ENCODE peak calls at places on chromosomes 5 and 9, in ten cellular contexts. One of them, this sample, is unnamed. For H3K4me1, the result is how much of the 10 kb centered on the place peaks cover.

GRCh38 chr5:157431544-157432200 is 28.3 kb upstream of the NIPAL4 start:
- DNase-seq in left ventricle myocardium inferior: no peak
- DNase-seq in body of pancreas: no peak
- DNase-seq in GM23338: peak
- DNase-seq in tibial nerve: peak
- DNase-seq in left lung: no peak
- DNase-seq in heart right ventricle: no peak
- DNase-seq in astrocyte: peak
- DNase-seq in right lobe of liver: no peak
- DNase-seq in CD8-positive, alpha-beta T cell: no peak
- DNase-seq in this sample: peak

GRCh38 chr5:108884736-108885135 is 137.0 kb downstream of the FER start:
- DNase-seq in CD8-positive, alpha-beta T cell: no peak
- DNase-seq in astrocyte: peak
- DNase-seq in heart right ventricle: no peak
- DNase-seq in left ventricle myocardium inferior: no peak
- DNase-seq in GM23338: no peak
- DNase-seq in right lobe of liver: no peak
- DNase-seq in tibial nerve: no peak
- DNase-seq in body of pancreas: no peak
- DNase-seq in left lung: no peak
- DNase-seq in this sample: peak

GRCh38 chr5:168295574-168296201 is 4.2 kb downstream of the WWC1 start:
- DNase-seq in right lobe of liver: no peak
- DNase-seq in astrocyte: peak
- DNase-seq in GM23338: peak
- DNase-seq in heart right ventricle: no peak
- DNase-seq in tibial nerve: no peak
- DNase-seq in left ventricle myocardium inferior: no peak
- DNase-seq in body of pancreas: peak
- DNase-seq in CD8-positive, alpha-beta T cell: no peak
- DNase-seq in left lung: no peak
- DNase-seq in this sample: peak

GRCh38 chr5:113164016-113164415 is 187.4 kb downstream of the DCP2 start:
- DNase-seq in CD8-positive, alpha-beta T cell: no peak
- DNase-seq in astrocyte: no peak
- DNase-seq in heart right ventricle: no peak
- DNase-seq in right lobe of liver: no peak
- DNase-seq in tibial nerve: no peak
- DNase-seq in GM23338: no peak
- DNase-seq in body of pancreas: no peak
- DNase-seq in left lung: no peak
- DNase-seq in left ventricle myocardium inferior: no peak
- DNase-seq in this sample: no peak

GRCh38 chr9:76266649-76267627 is 127.3 kb downstream of the RFK start:
- DNase-seq in right lobe of liver: no peak
- DNase-seq in left lung: no peak
- DNase-seq in GM23338: no peak
- DNase-seq in heart right ventricle: no peak
- DNase-seq in tibial nerve: no peak
- DNase-seq in astrocyte: no peak
- DNase-seq in body of pancreas: no peak
- DNase-seq in left ventricle myocardium inferior: no peak
- DNase-seq in CD8-positive, alpha-beta T cell: no peak
- DNase-seq in this sample: no peak

GRCh38 chr5:175718401-175719108 is 60.7 kb downstream of the HRH2 start:
- DNase-seq in heart right ventricle: peak
- DNase-seq in CD8-positive, alpha-beta T cell: peak
- DNase-seq in body of pancreas: peak
- DNase-seq in left lung: peak
- DNase-seq in left ventricle myocardium inferior: peak
- DNase-seq in GM23338: peak
- DNase-seq in tibial nerve: peak
- DNase-seq in right lobe of liver: no peak
- DNase-seq in astrocyte: no peak
- DNase-seq in this sample: peak

GRCh38 chr9:135214054-135214640 is 126.7 kb downstream of the OLFM1 start:
- DNase-seq in astrocyte: no peak
- DNase-seq in body of pancreas: peak
- DNase-seq in left ventricle myocardium inferior: no peak
- DNase-seq in tibial nerve: no peak
- DNase-seq in GM23338: no peak
- DNase-seq in heart right ventricle: peak
- DNase-seq in right lobe of liver: peak
- DNase-seq in CD8-positive, alpha-beta T cell: no peak
- DNase-seq in left lung: peak
- DNase-seq in this sample: no peak

GRCh38 chr5:179549973-179550510 is 312 bp upstream of the RUFY1 start:
- DNase-seq in left lung: peak
- DNase-seq in GM23338: no peak
- DNase-seq in astrocyte: peak
- DNase-seq in body of pancreas: no peak
- DNase-seq in left ventricle myocardium inferior: no peak
- DNase-seq in heart right ventricle: no peak
- DNase-seq in tibial nerve: peak
- DNase-seq in CD8-positive, alpha-beta T cell: no peak
- DNase-seq in right lobe of liver: peak
- DNase-seq in this sample: no peak

GRCh38 chr5:113807384-113808053 is 294.0 kb downstream of the YTHDC2 start:
- DNase-seq in CD8-positive, alpha-beta T cell: no peak
- DNase-seq in left ventricle myocardium inferior: no peak
- DNase-seq in astrocyte: peak
- DNase-seq in tibial nerve: no peak
- DNase-seq in GM23338: no peak
- DNase-seq in left lung: no peak
- DNase-seq in heart right ventricle: no peak
- DNase-seq in right lobe of liver: no peak
- DNase-seq in body of pancreas: no peak
- DNase-seq in this sample: no peak

GRCh38 chr5:76331139-76331538 is 71.9 kb upstream of the IQGAP2 start:
- DNase-seq in heart right ventricle: no peak
- DNase-seq in astrocyte: no peak
- DNase-seq in GM23338: peak
- DNase-seq in tibial nerve: no peak
- DNase-seq in CD8-positive, alpha-beta T cell: peak
- DNase-seq in body of pancreas: no peak
- DNase-seq in left ventricle myocardium inferior: no peak
- DNase-seq in right lobe of liver: no peak
- DNase-seq in left lung: no peak
- DNase-seq in this sample: peak

GRCh38 chr9:3001311-3001710 is 157.4 kb upstream of the PUM3 start:
- DNase-seq in left lung: no peak
- DNase-seq in right lobe of liver: no peak
- DNase-seq in astrocyte: no peak
- DNase-seq in heart right ventricle: no peak
- DNase-seq in left ventricle myocardium inferior: no peak
- DNase-seq in tibial nerve: no peak
- DNase-seq in CD8-positive, alpha-beta T cell: no peak
- DNase-seq in body of pancreas: no peak
- DNase-seq in GM23338: no peak
- DNase-seq in this sample: no peak

GRCh38 chr9:4614627-4615026 is 47.5 kb upstream of the PLPP6 start:
- DNase-seq in astrocyte: no peak
- DNase-seq in right lobe of liver: no peak
- DNase-seq in heart right ventricle: no peak
- DNase-seq in CD8-positive, alpha-beta T cell: no peak
- DNase-seq in body of pancreas: no peak
- DNase-seq in left lung: no peak
- DNase-seq in left ventricle myocardium inferior: no peak
- DNase-seq in tibial nerve: no peak
- DNase-seq in GM23338: no peak
- DNase-seq in this sample: no peak

GRCh38 chr9:36532353-36532752 is 40.3 kb upstream of the MELK start:
- DNase-seq in right lobe of liver: no peak
- DNase-seq in heart right ventricle: no peak
- DNase-seq in astrocyte: no peak
- DNase-seq in body of pancreas: peak
- DNase-seq in CD8-positive, alpha-beta T cell: no peak
- DNase-seq in GM23338: no peak
- DNase-seq in left ventricle myocardium inferior: no peak
- DNase-seq in tibial nerve: no peak
- DNase-seq in left lung: no peak
- DNase-seq in this sample: no peak

GRCh38 chr5:135740475-135740874 is 94.0 kb upstream of the SLC25A48 start:
- DNase-seq in heart right ventricle: no peak
- DNase-seq in left ventricle myocardium inferior: no peak
- DNase-seq in tibial nerve: no peak
- DNase-seq in astrocyte: no peak
- DNase-seq in body of pancreas: no peak
- DNase-seq in GM23338: no peak
- DNase-seq in right lobe of liver: no peak
- DNase-seq in left lung: no peak
- DNase-seq in CD8-positive, alpha-beta T cell: no peak
- DNase-seq in this sample: no peak

GRCh38 chr5:3362606-3362910 is 233.1 kb upstream of the IRX1 start:
- DNase-seq in body of pancreas: no peak
- DNase-seq in astrocyte: no peak
- DNase-seq in CD8-positive, alpha-beta T cell: no peak
- DNase-seq in GM23338: no peak
- DNase-seq in tibial nerve: no peak
- DNase-seq in left ventricle myocardium inferior: no peak
- DNase-seq in left lung: no peak
- DNase-seq in right lobe of liver: no peak
- DNase-seq in heart right ventricle: no peak
- DNase-seq in this sample: no peak

GRCh38 chr5:159764283-159764927 is 151.9 kb upstream of the ADRA1B start:
- DNase-seq in GM23338: no peak
- DNase-seq in astrocyte: peak
- DNase-seq in CD8-positive, alpha-beta T cell: no peak
- DNase-seq in right lobe of liver: no peak
- DNase-seq in left lung: no peak
- DNase-seq in tibial nerve: peak
- DNase-seq in body of pancreas: peak
- DNase-seq in left ventricle myocardium inferior: no peak
- DNase-seq in heart right ventricle: no peak
- DNase-seq in this sample: no peak

DNA sequence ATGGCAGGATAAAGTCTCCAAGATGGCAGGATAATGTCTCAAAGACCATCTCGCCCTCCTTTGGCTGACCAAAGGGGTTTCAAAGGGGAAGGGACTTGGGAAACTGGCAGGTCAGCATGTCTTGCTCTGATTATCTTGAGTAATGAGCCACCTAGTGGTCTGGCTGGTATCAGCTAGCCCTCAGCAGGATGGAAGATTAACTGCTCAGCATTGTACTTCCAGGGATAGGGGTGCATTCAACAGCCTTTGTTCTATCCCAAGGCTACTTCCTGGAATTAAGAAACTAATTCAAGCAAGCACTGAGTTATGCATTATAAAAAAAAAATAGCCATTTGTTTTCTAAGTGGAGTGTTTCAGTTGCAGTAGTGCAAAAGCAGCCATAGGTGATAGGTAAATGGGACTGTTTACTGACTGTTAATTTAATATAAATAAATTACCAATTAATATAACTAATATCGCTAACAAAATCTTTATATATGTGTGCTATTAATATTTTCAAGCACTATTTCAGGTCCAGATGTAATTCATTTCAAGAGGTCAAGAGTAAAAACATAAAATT is 555.5 kb downstream of the CDH9 start:
- DNase-seq in GM23338: peak
- DNase-seq in left ventricle myocardium inferior: no peak
- DNase-seq in left lung: no peak
- DNase-seq in right lobe of liver: no peak
- DNase-seq in body of pancreas: peak
- DNase-seq in CD8-positive, alpha-beta T cell: no peak
- DNase-seq in astrocyte: no peak
- DNase-seq in tibial nerve: peak
- DNase-seq in heart right ventricle: no peak
- DNase-seq in this sample: peak
- TF ChIP-seq CTCF in GM23338: peak
- TF ChIP-seq CTCF in left ventricle myocardium inferior: peak
- TF ChIP-seq CTCF in left lung: peak
- TF ChIP-seq CTCF in right lobe of liver: peak
- TF ChIP-seq CTCF in body of pancreas: peak
- TF ChIP-seq CTCF in CD8-positive, alpha-beta T cell: no peak
- TF ChIP-seq CTCF in astrocyte: peak
- TF ChIP-seq CTCF in tibial nerve: peak
- TF ChIP-seq CTCF in heart right ventricle: no peak
- TF ChIP-seq CTCF in this sample: peak

GRCh38 chr5:80439213-80439612 is 31.3 kb downstream of the ZFYVE16 start:
- DNase-seq in tibial nerve: no peak
- DNase-seq in body of pancreas: no peak
- DNase-seq in GM23338: no peak
- DNase-seq in astrocyte: no peak
- DNase-seq in heart right ventricle: no peak
- DNase-seq in left lung: no peak
- DNase-seq in right lobe of liver: no peak
- DNase-seq in CD8-positive, alpha-beta T cell: no peak
- DNase-seq in left ventricle myocardium inferior: no peak
- DNase-seq in this sample: no peak
- H3K4me1 ChIP-seq in tibial nerve: under half
- H3K4me1 ChIP-seq in body of pancreas: under half
- H3K4me1 ChIP-seq in GM23338: under half
- H3K4me1 ChIP-seq in astrocyte: under half
- H3K4me1 ChIP-seq in heart right ventricle: under half
- H3K4me1 ChIP-seq in left lung: under half
- H3K4me1 ChIP-seq in right lobe of liver: under half
- H3K4me1 ChIP-seq in CD8-positive, alpha-beta T cell: under half
- H3K4me1 ChIP-seq in left ventricle myocardium inferior: under half
- H3K4me1 ChIP-seq in this sample: under half

DNA sequence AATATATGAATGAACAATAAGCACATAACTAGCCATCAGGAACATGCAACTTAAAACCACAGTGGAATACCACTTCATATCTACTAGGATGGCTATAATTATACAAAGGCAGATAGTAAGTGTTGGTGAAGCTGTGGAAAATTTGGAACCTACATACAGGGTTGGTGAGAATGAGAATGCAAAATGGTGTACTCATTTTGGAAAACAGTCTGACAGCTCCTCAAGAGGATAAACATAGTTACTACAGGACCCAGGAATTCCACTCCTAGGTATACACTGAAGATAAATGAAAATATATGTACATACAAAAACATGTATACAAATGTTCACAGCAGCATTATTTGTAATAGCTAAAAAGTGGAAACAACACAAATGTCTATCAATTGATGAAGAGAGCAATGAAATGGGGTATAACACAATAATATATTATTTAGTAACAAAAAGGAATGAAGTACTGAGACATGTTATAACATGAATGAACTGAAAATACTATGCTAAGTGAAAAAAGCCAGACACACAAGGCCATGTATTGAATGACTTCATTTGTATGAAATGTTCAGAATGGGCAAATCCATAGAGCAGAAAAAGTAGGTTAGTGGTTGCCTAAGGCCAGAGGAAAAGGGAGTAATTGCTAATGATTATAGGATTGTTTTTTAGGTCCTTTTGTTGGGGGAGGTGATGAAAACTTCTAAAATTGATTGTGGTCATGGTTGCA is 31.2 kb upstream of the CDK5RAP2 start:
- DNase-seq in left ventricle myocardium inferior: no peak
- DNase-seq in body of pancreas: no peak
- DNase-seq in tibial nerve: no peak
- DNase-seq in GM23338: peak
- DNase-seq in left lung: no peak
- DNase-seq in CD8-positive, alpha-beta T cell: no peak
- DNase-seq in right lobe of liver: no peak
- DNase-seq in heart right ventricle: no peak
- DNase-seq in astrocyte: no peak
- DNase-seq in this sample: peak
- TF ChIP-seq CTCF in left ventricle myocardium inferior: peak
- TF ChIP-seq CTCF in body of pancreas: no peak
- TF ChIP-seq CTCF in tibial nerve: no peak
- TF ChIP-seq CTCF in GM23338: peak
- TF ChIP-seq CTCF in left lung: no peak
- TF ChIP-seq CTCF in CD8-positive, alpha-beta T cell: no peak
- TF ChIP-seq CTCF in right lobe of liver: peak
- TF ChIP-seq CTCF in heart right ventricle: no peak
- TF ChIP-seq CTCF in astrocyte: peak
- TF ChIP-seq CTCF in this sample: peak

GRCh38 chr9:115106642-115107041 is 11.3 kb downstream of the TNC start:
- DNase-seq in GM23338: no peak
- DNase-seq in heart right ventricle: no peak
- DNase-seq in astrocyte: peak
- DNase-seq in right lobe of liver: no peak
- DNase-seq in body of pancreas: no peak
- DNase-seq in left ventricle myocardium inferior: no peak
- DNase-seq in tibial nerve: no peak
- DNase-seq in CD8-positive, alpha-beta T cell: no peak
- DNase-seq in left lung: no peak
- DNase-seq in this sample: peak
- H3K4me1 ChIP-seq in GM23338: under half
- H3K4me1 ChIP-seq in heart right ventricle: under half
- H3K4me1 ChIP-seq in astrocyte: under half
- H3K4me1 ChIP-seq in right lobe of liver: under half
- H3K4me1 ChIP-seq in body of pancreas: under half
- H3K4me1 ChIP-seq in left ventricle myocardium inferior: under half
- H3K4me1 ChIP-seq in tibial nerve: under half
- H3K4me1 ChIP-seq in CD8-positive, alpha-beta T cell: under half
- H3K4me1 ChIP-seq in left lung: under half
- H3K4me1 ChIP-seq in this sample: under half

This sample was measured in A673.